ENCODE peak calls at places on chromosomes 16 and 17, in four cellular contexts. One of them, this sample, is unnamed.

GRCh38 chr16:23917621-23918020 is 81.8 kb downstream of the PRKCB start:
- DNase-seq in EL: no peak
- DNase-seq in NCI-H345: no peak
- DNase-seq in A172: no peak
- DNase-seq in this sample: no peak

GRCh38 chr17:8430966-8431365 is 4.7 kb upstream of the NDEL1 start:
- DNase-seq in EL: peak
- DNase-seq in NCI-H345: no peak
- DNase-seq in A172: peak
- DNase-seq in this sample: no peak

GRCh38 chr16:14347706-14348105 is 276.6 kb downstream of the MRTFB start:
- DNase-seq in EL: no peak
- DNase-seq in NCI-H345: no peak
- DNase-seq in A172: no peak
- DNase-seq in this sample: no peak

GRCh38 chr17:57368637-57369336 is 112.5 kb downstream of the MSI2 start:
- DNase-seq in EL: no peak
- DNase-seq in NCI-H345: no peak
- DNase-seq in A172: no peak
- DNase-seq in this sample: no peak

GRCh38 chr17:73166731-73167581 is 2.1 kb downstream of the SSTR2 start:
- DNase-seq in EL: no peak
- DNase-seq in NCI-H345: no peak
- DNase-seq in A172: peak
- DNase-seq in this sample: no peak

GRCh38 chr17:76024353-76024752 is 2.8 kb downstream of the EVPL start:
- DNase-seq in EL: no peak
- DNase-seq in NCI-H345: no peak
- DNase-seq in A172: no peak
- DNase-seq in this sample: no peak

GRCh38 chr17:28147026-28147425 is 104.5 kb downstream of the NLK start:
- DNase-seq in EL: no peak
- DNase-seq in NCI-H345: no peak
- DNase-seq in A172: no peak
- DNase-seq in this sample: no peak

GRCh38 chr16:1642753-1643152 is 30.6 kb downstream of the CRAMP1 start:
- DNase-seq in EL: no peak
- DNase-seq in NCI-H345: no peak
- DNase-seq in A172: no peak
- DNase-seq in this sample: no peak

GRCh38 chr17:17994271-17994670 is 21.6 kb downstream of the DRC3 start:
- DNase-seq in EL: peak
- DNase-seq in NCI-H345: no peak
- DNase-seq in A172: peak
- DNase-seq in this sample: peak

GRCh38 chr17:17886253-17886652 is 49.5 kb upstream of the SREBF1 start:
- DNase-seq in EL: no peak
- DNase-seq in NCI-H345: no peak
- DNase-seq in A172: no peak
- DNase-seq in this sample: no peak

GRCh38 chr16:56265746-56266145 is 74.5 kb downstream of the GNAO1 start:
- DNase-seq in EL: no peak
- DNase-seq in NCI-H345: no peak
- DNase-seq in A172: no peak
- DNase-seq in this sample: no peak

GRCh38 chr17:1653735-1654134 is 4.1 kb upstream of the RILP start:
- DNase-seq in EL: no peak
- DNase-seq in NCI-H345: no peak
- DNase-seq in A172: no peak
- DNase-seq in this sample: no peak

GRCh38 chr16:54444851-54445523 is 158.4 kb upstream of the IRX3 start:
- DNase-seq in EL: no peak
- DNase-seq in NCI-H345: no peak
- DNase-seq in A172: no peak
- DNase-seq in this sample: no peak

GRCh38 chr16:1010266-1010665 is 28.7 kb downstream of the SOX8 start:
- DNase-seq in EL: no peak
- DNase-seq in NCI-H345: no peak
- DNase-seq in A172: no peak
- DNase-seq in this sample: no peak